ENCODE peak calls at places on chromosome 15, in nine cellular contexts. H is heart right ventricle; C is AG04449; P is lung; F is HFF-Myc; N is CD8-positive, alpha-beta memory T cell; I is left ventricle myocardium inferior; J is fibroblast of lung; X is aorta. U is an unnamed sample.
A peak's percentile ranks its signal among the peaks of the same experiment; 100 is the strongest.

GRCh38 chr15:86044981-86045380 is 34.7 kb upstream of the AGBL1 start:
- DNase-seq in H (no peak), C (no peak), P (no peak), F (no peak), N (no peak), I (no peak), J (no peak), X (no peak), U (no peak)

GRCh38 chr15:68405426-68406250 is 26.3 kb downstream of the ITGA11 start:
- DNase-seq in H (no peak), C (no peak), P (no peak), F (no peak), N (no peak), I (no peak), J (no peak), X (no peak), U (no peak)

GRCh38 chr15:67967871-67968423 is 86.2 kb upstream of the PIAS1 start:
- DNase-seq in H (peak; percentile 80), C (no peak), P (peak; percentile 83), F (no peak), N (no peak), I (peak; percentile 82), J (peak; percentile 45), X (peak; percentile 89), U (no peak)

GRCh38 chr15:92909131-92909781 is 9.1 kb downstream of the CHD2 start:
- DNase-seq in H (no peak), C (peak; percentile 51), P (no peak), F (no peak), N (no peak), I (no peak), J (no peak), X (no peak), U (no peak)

GRCh38 chr15:54917312-54917711 is 279.4 kb downstream of the RSL24D1 start:
- DNase-seq in H (no peak), C (no peak), P (no peak), F (no peak), N (no peak), I (no peak), J (no peak), X (no peak), U (no peak)

GRCh38 chr15:61681038-61681418 is 379.2 kb downstream of the VPS13C start:
- DNase-seq in H (no peak), C (no peak), P (no peak), F (no peak), N (no peak), I (no peak), J (no peak), X (no peak), U (no peak)

GRCh38 chr15:58771621-58772235 is 626 bp downstream of the MINDY2 start:
- DNase-seq in H (peak; percentile 40), C (no peak), P (peak; percentile 49), F (no peak), N (no peak), I (peak; percentile 53), J (peak; percentile 30), X (peak; percentile 74), U (no peak)

GRCh38 chr15:45660231-45660979 is 25.6 kb downstream of the SQOR start:
- DNase-seq in H (no peak), C (no peak), P (no peak), F (no peak), N (no peak), I (no peak), J (peak; percentile 31), X (peak; percentile 72), U (peak; percentile 24)

GRCh38 chr15:89556413-89557262 is 18.6 kb upstream of the TICRR start:
- DNase-seq in H (no peak), C (peak; percentile 24), P (peak; percentile 39), F (peak; percentile 60), N (peak; percentile 26), I (no peak), J (peak; percentile 83), X (no peak), U (peak; percentile 22)

GRCh38 chr15:65028338-65028737 is 1.1 kb downstream of the MTFMT start:
- DNase-seq in H (no peak), C (no peak), P (no peak), F (no peak), N (no peak), I (no peak), J (no peak), X (no peak), U (no peak)

GRCh38 chr15:78444255-78444654 is 6.2 kb downstream of the IREB2 start:
- DNase-seq in H (no peak), C (no peak), P (no peak), F (no peak), N (no peak), I (no peak), J (no peak), X (no peak), U (no peak)

GRCh38 chr15:55649058-55649423 is 60.9 kb upstream of the PYGO1 start:
- DNase-seq in H (no peak), C (peak; percentile 46), P (no peak), F (peak; percentile 16), N (no peak), I (no peak), J (peak; percentile 54), X (no peak), U (no peak)

GRCh38 chr15:91864669-91865068 is 11.2 kb downstream of the SLCO3A1 start:
- DNase-seq in H (no peak), C (no peak), P (no peak), F (no peak), N (no peak), I (peak; percentile 28), J (no peak), X (no peak), U (no peak)

GRCh38 chr15:91862891-91863520 is 9.5 kb downstream of the SLCO3A1 start:
- DNase-seq in H (no peak), C (no peak), P (no peak), F (no peak), N (no peak), I (no peak), J (no peak), X (no peak), U (no peak)

GRCh38 chr15:91863621-91864255 is 10.2 kb downstream of the SLCO3A1 start:
- DNase-seq in H (no peak), C (no peak), P (no peak), F (no peak), N (no peak), I (no peak), J (no peak), X (no peak), U (no peak)

GRCh38 chr15:91860498-91860897 is 7.0 kb downstream of the SLCO3A1 start:
- DNase-seq in H (no peak), C (no peak), P (no peak), F (no peak), N (no peak), I (no peak), J (no peak), X (no peak), U (no peak)

DNA sequence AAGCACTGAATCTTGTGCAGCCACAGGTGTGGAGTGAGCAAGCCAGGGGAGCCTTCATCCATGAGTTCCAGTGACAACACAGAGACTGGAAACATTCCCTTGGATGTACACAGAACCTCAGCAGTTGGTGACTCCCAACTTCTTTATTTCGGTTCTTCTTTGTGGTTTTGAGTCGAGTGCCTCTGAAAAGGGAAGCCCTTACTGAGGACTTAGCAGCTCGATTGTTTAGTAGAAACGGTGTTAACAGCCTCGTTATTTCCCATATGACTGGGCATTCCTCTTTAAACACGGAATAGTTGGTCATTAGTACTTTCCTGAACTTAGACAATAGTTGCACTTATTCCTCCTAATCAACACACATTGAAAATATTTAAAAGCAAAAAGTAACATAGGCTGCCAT is 7.7 kb downstream of the SLCO3A1 start:
- DNase-seq in H (no peak), C (no peak), P (no peak), F (no peak), N (no peak), I (no peak), J (no peak), X (no peak), U (no peak)
- H3K4me3 ChIP-seq in H (no peak overlapping the region), C (no peak overlapping the region), P (no peak overlapping the region), F (no peak overlapping the region), N (no peak overlapping the region), I (no peak overlapping the region), J (no peak overlapping the region), X (no peak overlapping the region), U (no peak overlapping the region)

DNA sequence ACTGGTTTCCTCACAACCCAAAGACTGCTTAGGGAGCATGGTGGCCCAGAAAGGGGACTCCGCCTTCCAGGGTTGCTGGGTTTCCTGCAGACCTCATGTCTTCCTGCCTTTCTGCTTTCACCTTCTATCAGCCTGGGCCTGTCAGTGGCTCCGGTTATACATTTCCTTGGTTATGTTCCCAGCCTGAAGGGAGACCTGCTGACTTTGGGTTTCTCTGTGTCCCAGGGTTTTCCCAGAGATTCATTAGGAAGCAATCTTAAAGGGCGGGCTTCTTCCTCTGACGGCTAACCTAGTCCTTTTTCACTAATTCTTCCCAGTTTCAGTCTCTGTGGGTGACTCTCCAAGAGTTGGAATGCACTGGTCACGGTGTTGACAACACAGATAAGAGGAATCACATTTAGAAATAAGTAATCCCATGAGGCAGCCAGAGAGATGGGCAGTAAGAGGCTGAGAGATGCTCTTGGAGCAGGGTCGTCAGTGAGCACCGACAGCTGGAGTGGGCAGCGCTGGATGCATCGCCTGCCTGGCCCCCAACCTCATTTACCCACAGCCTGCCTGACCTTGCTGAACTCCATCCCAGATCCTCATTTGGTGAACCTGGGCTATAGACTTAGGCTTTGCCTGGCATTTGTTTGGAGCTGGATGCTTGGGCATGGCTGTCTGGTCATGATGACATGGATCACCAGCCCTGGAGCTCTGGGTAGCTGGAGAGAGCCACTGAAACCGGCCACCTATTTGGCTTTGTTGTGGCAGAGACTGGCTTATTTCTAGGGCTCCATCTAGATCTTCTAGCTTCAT is 10.0 kb upstream of the EHD4 start:
- DNase-seq in H (no peak), C (no peak), P (no peak), F (no peak), N (no peak), I (no peak), J (no peak), X (no peak), U (no peak)
- H3K4me3 ChIP-seq in H (no peak overlapping the region), C (no peak overlapping the region), P (no peak overlapping the region), F (no peak overlapping the region), N (no peak overlapping the region), I (no peak overlapping the region), J (no peak overlapping the region), X (no peak overlapping the region), U (no peak overlapping the region)

DNA sequence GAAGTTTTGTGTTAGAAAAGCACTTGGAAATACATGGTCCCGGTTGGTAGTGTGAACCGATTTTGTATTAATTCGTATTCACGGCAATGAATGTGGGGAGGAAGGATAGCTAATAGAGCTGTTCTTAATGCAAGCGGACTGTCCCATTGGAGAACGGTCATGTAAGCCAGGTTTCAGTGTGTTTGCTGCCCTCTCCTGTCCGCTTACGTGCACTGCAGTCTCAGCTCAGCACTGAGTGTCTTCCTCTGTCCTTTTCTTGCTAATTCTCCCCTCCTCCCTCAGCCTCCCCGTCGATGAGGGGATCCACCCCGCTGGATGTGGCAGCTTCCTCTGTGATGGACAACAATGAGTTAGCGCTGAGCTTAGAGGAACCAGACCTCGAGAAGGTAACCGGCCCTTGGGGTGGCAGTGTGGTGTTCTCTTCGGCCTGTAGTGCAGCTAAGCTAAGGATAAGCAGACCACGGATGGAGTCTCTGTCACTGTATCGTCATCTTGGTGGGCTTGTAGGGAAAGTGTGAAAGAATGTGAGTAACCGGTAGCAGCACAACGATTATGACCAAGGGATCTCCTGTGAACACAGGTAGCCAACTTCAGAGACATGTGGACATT is 267.5 kb upstream of the CHRM5 start:
- DNase-seq in H (peak; percentile 52), C (peak; percentile 23), P (peak; percentile 69), F (peak; percentile 73), N (peak; percentile 3), I (peak; percentile 45), J (peak; percentile 83), X (peak; percentile 63), U (peak; percentile 34)
- H3K4me3 ChIP-seq in H (no peak overlapping the region), C (no peak overlapping the region), P (no peak overlapping the region), F (no peak overlapping the region), N (no peak overlapping the region), I (no peak overlapping the region), J (no peak overlapping the region), X (no peak overlapping the region), U (no peak overlapping the region)

GRCh38 chr15:83207622-83208356 is at the start of gene HDGFL3:
- DNase-seq in H (peak; percentile 62), C (no peak), P (peak; percentile 49), F (no peak), N (no peak), I (peak; percentile 69), J (peak; percentile 65), X (peak; percentile 71), U (no peak)
- H3K4me3 ChIP-seq in H (peak within 1 kb of the TSS; percentile 91), C (peak within 1 kb of the TSS; percentile 75), P (peak within 1 kb of the TSS; percentile 88), F (peak within 1 kb of the TSS; percentile 84), N (no peak within 1 kb of the TSS), I (peak within 1 kb of the TSS; percentile 92), J (peak within 1 kb of the TSS; percentile 86), X (peak within 1 kb of the TSS; percentile 91), U (peak within 1 kb of the TSS; percentile 84)